ENCODE peak calls at places on chromosomes 13 and 19, in five cellular contexts. X is sigmoid colon, H is stomach, L is H9, Z is neuronal stem cell. G is an unnamed sample. For H3K4me1, the result is how much of the 10 kb centered on the place peaks cover.

GRCh38 chr19:35211545-35212230 is 16.9 kb downstream of the FAM187B start:
- DNase-seq in X (peak), H (peak), L (no peak), Z (no peak), G (peak)

GRCh38 chr13:99265823-99266426 is 7.7 kb upstream of the GPR18 start:
- DNase-seq in X (no peak), H (no peak), L (no peak), Z (no peak), G (no peak)

GRCh38 chr13:100196380-100196779 is 107.5 kb downstream of the PCCA start:
- DNase-seq in X (no peak), H (no peak), L (no peak), Z (no peak), G (no peak)

GRCh38 chr19:5803752-5804515 is 933 bp upstream of the NRTN start:
- DNase-seq in X (peak), H (peak), L (peak), Z (peak), G (peak)

GRCh38 chr13:32650705-32651311 is 64.6 kb downstream of the PDS5B start:
- DNase-seq in X (no peak), H (peak), L (peak), Z (peak), G (peak)

GRCh38 chr19:35202722-35203674 is 25.5 kb downstream of the FAM187B start:
- DNase-seq in X (no peak), H (no peak), L (peak), Z (no peak), G (no peak)

GRCh38 chr19:50899549-50899948 is 11.6 kb downstream of the KLK4 start:
- DNase-seq in X (no peak), H (no peak), L (no peak), Z (no peak), G (no peak)

GRCh38 chr19:16541526-16542044 is 652 bp downstream of the CHERP start:
- DNase-seq in X (no peak), H (no peak), L (no peak), Z (no peak), G (no peak)

GRCh38 chr13:46747031-46747820 is 49.7 kb downstream of the ESD start:
- DNase-seq in X (no peak), H (no peak), L (no peak), Z (no peak), G (no peak)

GRCh38 chr19:54674021-54674617 is 11.3 kb downstream of the LILRB4 start:
- DNase-seq in X (no peak), H (no peak), L (no peak), Z (no peak), G (no peak)

GRCh38 chr19:19661141-19661674 is 2.3 kb downstream of the ATP13A1 start:
- DNase-seq in X (peak), H (no peak), L (peak), Z (no peak), G (no peak)

DNA sequence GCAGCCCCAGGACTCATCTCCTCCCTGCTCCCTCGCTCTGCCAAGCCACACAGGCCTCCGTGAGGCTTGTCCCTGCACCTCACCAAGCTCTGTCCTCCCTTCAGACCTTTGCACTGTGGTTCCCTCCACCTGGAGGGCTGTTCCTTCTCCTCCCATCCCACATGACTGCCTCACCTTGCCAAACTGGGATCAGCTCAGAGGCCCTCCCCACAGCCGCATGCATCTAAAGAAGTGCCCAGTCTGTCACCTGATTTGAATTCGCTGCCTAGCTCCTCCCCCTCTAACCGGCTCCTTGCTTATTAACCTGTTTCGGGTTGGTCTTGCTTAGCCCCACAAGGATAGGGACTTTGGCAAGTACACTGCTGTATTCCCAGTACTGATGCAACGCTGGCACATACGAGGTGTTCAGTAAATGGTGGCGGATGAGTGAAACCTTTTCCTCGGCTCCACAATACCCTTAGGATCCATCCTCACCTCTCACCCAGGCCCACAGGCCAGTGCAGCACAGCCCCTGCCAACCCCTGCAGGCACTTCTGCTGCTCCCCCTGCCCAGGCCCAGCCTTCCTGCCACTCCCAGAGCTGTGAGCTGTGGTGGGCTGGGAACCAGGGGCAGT is 4.4 kb downstream of the AKT2 start:
- DNase-seq in X (no peak), H (peak), L (peak), Z (no peak), G (peak)
- H3K4me1 ChIP-seq in X (half or more), H (half or more), L (under half), Z (under half), G (under half)

GRCh38 chr13:96816261-96816660 is 178.0 kb downstream of the OXGR1 start:
- DNase-seq in X (no peak), H (no peak), L (no peak), Z (no peak), G (no peak)
- H3K4me1 ChIP-seq in X (under half), H (under half), L (under half), Z (under half), G (under half)

GRCh38 chr13:25177012-25177411 is 4.9 kb upstream of the AMER2 start:
- DNase-seq in X (no peak), H (no peak), L (no peak), Z (no peak), G (no peak)
- H3K4me1 ChIP-seq in X (under half), H (under half), L (under half), Z (under half), G (under half)

DNA sequence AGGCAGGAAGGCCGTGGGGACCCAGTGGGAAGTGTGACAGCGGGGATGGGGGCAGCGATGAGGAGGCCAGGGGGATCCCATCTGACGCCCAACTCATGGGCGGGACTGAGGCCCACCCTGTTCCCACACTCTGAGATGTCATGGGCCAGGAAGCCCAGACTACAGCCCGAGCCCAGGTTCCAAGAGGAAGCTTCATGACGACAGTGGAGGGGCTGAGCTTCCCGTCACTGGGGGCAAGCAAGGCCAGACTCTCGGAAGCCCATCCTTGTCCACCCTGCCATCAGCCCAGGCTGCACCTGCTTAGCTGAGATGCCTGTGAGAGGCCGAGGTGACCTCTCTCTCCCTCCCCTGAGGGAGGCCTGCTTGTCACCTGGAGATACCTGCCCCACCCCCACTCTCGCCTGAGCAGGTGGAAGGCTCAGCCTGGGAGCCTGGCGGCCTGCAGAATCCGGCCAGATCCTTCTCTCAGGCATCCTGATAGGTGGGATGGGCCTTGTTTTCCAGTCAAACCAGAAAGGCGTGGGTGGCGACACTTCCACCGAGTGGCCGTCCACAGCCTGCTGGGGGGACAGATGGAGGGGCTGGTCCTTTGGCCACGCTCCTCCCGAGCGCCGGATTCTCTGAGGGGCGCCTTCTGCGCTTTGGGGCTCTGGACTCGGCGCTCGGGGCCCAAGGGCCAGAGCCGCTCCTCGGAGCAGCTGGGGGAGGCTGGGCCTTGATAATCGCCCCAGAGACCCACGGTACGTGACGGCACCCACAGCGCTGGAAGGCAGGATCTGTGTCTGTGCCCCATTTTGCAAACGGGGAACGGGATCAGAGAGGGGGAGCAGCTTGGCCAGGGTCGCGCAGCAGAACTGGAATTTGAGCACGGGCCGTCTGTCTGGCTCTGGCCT is 4.8 kb downstream of the ZBTB7A start:
- DNase-seq in X (peak), H (peak), L (peak), Z (no peak), G (peak)
- H3K4me1 ChIP-seq in X (half or more), H (half or more), L (under half), Z (under half), G (half or more)

G was measured in colonic mucosa.